ENCODE peak calls at places on chromosomes 4 and X, in eight cellular contexts. One of them, this sample, is unnamed.

GRCh38 chrX:84187501-84188319 is at the start of gene RPS6KA6:
- DNase-seq in MG63: peak; percentile 3
- DNase-seq in activated CD4-positive, alpha-beta T cell treated with anti-CD3 and anti-CD28 coated beads, Interleukin-2, amount 50 U/mL, for 48 hours: peak; percentile 1
- DNase-seq in frontal cortex: peak; percentile 35
- DNase-seq in endothelial cell of umbilical vein: peak; percentile 29
- DNase-seq in retina: peak; percentile 73
- DNase-seq in osteocyte: peak; percentile 84
- DNase-seq in stimulated activated CD8-positive, alpha-beta memory T cell treated with anti-CD3 and anti-CD28 coated beads, Interleukin-2, amount 100 ng/mL, for 1 hour: no peak
- DNase-seq in this sample: peak; percentile 49

GRCh38 chr4:8940792-8941491 is 69.3 kb upstream of the HMX1 start:
- DNase-seq in activated CD4-positive, alpha-beta T cell treated with anti-CD3 and anti-CD28 coated beads, Interleukin-2, amount 50 U/mL, for 48 hours: peak; percentile 16
- DNase-seq in endothelial cell of umbilical vein: no peak
- DNase-seq in frontal cortex: no peak
- DNase-seq in MG63: no peak
- DNase-seq in stimulated activated CD8-positive, alpha-beta memory T cell treated with anti-CD3 and anti-CD28 coated beads, Interleukin-2, amount 100 ng/mL, for 1 hour: no peak
- DNase-seq in retina: no peak
- DNase-seq in osteocyte: peak; percentile 71
- DNase-seq in this sample: no peak

GRCh38 chr4:65646136-65646535 is 24.2 kb downstream of the EPHA5 start:
- DNase-seq in MG63: no peak
- DNase-seq in osteocyte: no peak
- DNase-seq in stimulated activated CD8-positive, alpha-beta memory T cell treated with anti-CD3 and anti-CD28 coated beads, Interleukin-2, amount 100 ng/mL, for 1 hour: no peak
- DNase-seq in activated CD4-positive, alpha-beta T cell treated with anti-CD3 and anti-CD28 coated beads, Interleukin-2, amount 50 U/mL, for 48 hours: no peak
- DNase-seq in endothelial cell of umbilical vein: no peak
- DNase-seq in retina: no peak
- DNase-seq in frontal cortex: no peak
- DNase-seq in this sample: no peak

GRCh38 chr4:7041851-7042696 is 1.1 kb upstream of the TADA2B start:
- DNase-seq in retina: no peak
- DNase-seq in osteocyte: no peak
- DNase-seq in activated CD4-positive, alpha-beta T cell treated with anti-CD3 and anti-CD28 coated beads, Interleukin-2, amount 50 U/mL, for 48 hours: no peak
- DNase-seq in MG63: peak; percentile 44
- DNase-seq in endothelial cell of umbilical vein: no peak
- DNase-seq in frontal cortex: peak; percentile 49
- DNase-seq in stimulated activated CD8-positive, alpha-beta memory T cell treated with anti-CD3 and anti-CD28 coated beads, Interleukin-2, amount 100 ng/mL, for 1 hour: peak; percentile 8
- DNase-seq in this sample: no peak

GRCh38 chr4:56655209-56655626 is 25.9 kb downstream of the HOPX start:
- DNase-seq in endothelial cell of umbilical vein: no peak
- DNase-seq in retina: peak; percentile 74
- DNase-seq in activated CD4-positive, alpha-beta T cell treated with anti-CD3 and anti-CD28 coated beads, Interleukin-2, amount 50 U/mL, for 48 hours: peak; percentile 27
- DNase-seq in MG63: peak; percentile 41
- DNase-seq in osteocyte: no peak
- DNase-seq in stimulated activated CD8-positive, alpha-beta memory T cell treated with anti-CD3 and anti-CD28 coated beads, Interleukin-2, amount 100 ng/mL, for 1 hour: no peak
- DNase-seq in frontal cortex: peak; percentile 39
- DNase-seq in this sample: no peak

GRCh38 chr4:176792348-176793059 is at the start of gene VEGFC:
- DNase-seq in retina: peak; percentile 65
- DNase-seq in stimulated activated CD8-positive, alpha-beta memory T cell treated with anti-CD3 and anti-CD28 coated beads, Interleukin-2, amount 100 ng/mL, for 1 hour: no peak
- DNase-seq in frontal cortex: peak; percentile 71
- DNase-seq in osteocyte: peak; percentile 89
- DNase-seq in activated CD4-positive, alpha-beta T cell treated with anti-CD3 and anti-CD28 coated beads, Interleukin-2, amount 50 U/mL, for 48 hours: peak; percentile 13
- DNase-seq in endothelial cell of umbilical vein: peak; percentile 69
- DNase-seq in MG63: peak; percentile 93
- DNase-seq in this sample: peak; percentile 56

GRCh38 chrX:19225906-19226305 is 103.6 kb upstream of the ADGRG2 start:
- DNase-seq in frontal cortex: no peak
- DNase-seq in stimulated activated CD8-positive, alpha-beta memory T cell treated with anti-CD3 and anti-CD28 coated beads, Interleukin-2, amount 100 ng/mL, for 1 hour: no peak
- DNase-seq in MG63: no peak
- DNase-seq in osteocyte: no peak
- DNase-seq in endothelial cell of umbilical vein: no peak
- DNase-seq in activated CD4-positive, alpha-beta T cell treated with anti-CD3 and anti-CD28 coated beads, Interleukin-2, amount 50 U/mL, for 48 hours: no peak
- DNase-seq in retina: no peak
- DNase-seq in this sample: no peak

GRCh38 chr4:1713003-1713397 is 881 bp upstream of the SLBP start:
- DNase-seq in activated CD4-positive, alpha-beta T cell treated with anti-CD3 and anti-CD28 coated beads, Interleukin-2, amount 50 U/mL, for 48 hours: no peak
- DNase-seq in endothelial cell of umbilical vein: no peak
- DNase-seq in frontal cortex: no peak
- DNase-seq in osteocyte: no peak
- DNase-seq in MG63: no peak
- DNase-seq in retina: no peak
- DNase-seq in stimulated activated CD8-positive, alpha-beta memory T cell treated with anti-CD3 and anti-CD28 coated beads, Interleukin-2, amount 100 ng/mL, for 1 hour: no peak
- DNase-seq in this sample: no peak

GRCh38 chrX:48913605-48914366 is 2.3 kb upstream of the SLC35A2 start:
- DNase-seq in MG63: no peak
- DNase-seq in frontal cortex: no peak
- DNase-seq in osteocyte: no peak
- DNase-seq in retina: no peak
- DNase-seq in activated CD4-positive, alpha-beta T cell treated with anti-CD3 and anti-CD28 coated beads, Interleukin-2, amount 50 U/mL, for 48 hours: no peak
- DNase-seq in stimulated activated CD8-positive, alpha-beta memory T cell treated with anti-CD3 and anti-CD28 coated beads, Interleukin-2, amount 100 ng/mL, for 1 hour: no peak
- DNase-seq in endothelial cell of umbilical vein: no peak
- DNase-seq in this sample: no peak

GRCh38 chr4:93788712-93789111 is 39.8 kb upstream of the ATOH1 start:
- DNase-seq in endothelial cell of umbilical vein: peak; percentile 22
- DNase-seq in stimulated activated CD8-positive, alpha-beta memory T cell treated with anti-CD3 and anti-CD28 coated beads, Interleukin-2, amount 100 ng/mL, for 1 hour: no peak
- DNase-seq in activated CD4-positive, alpha-beta T cell treated with anti-CD3 and anti-CD28 coated beads, Interleukin-2, amount 50 U/mL, for 48 hours: no peak
- DNase-seq in osteocyte: no peak
- DNase-seq in retina: no peak
- DNase-seq in MG63: no peak
- DNase-seq in frontal cortex: no peak
- DNase-seq in this sample: no peak

GRCh38 chr4:186722856-186723206 is 825 bp downstream of the FAT1 start:
- DNase-seq in osteocyte: no peak
- DNase-seq in frontal cortex: no peak
- DNase-seq in MG63: no peak
- DNase-seq in retina: no peak
- DNase-seq in endothelial cell of umbilical vein: no peak
- DNase-seq in stimulated activated CD8-positive, alpha-beta memory T cell treated with anti-CD3 and anti-CD28 coated beads, Interleukin-2, amount 100 ng/mL, for 1 hour: no peak
- DNase-seq in activated CD4-positive, alpha-beta T cell treated with anti-CD3 and anti-CD28 coated beads, Interleukin-2, amount 50 U/mL, for 48 hours: no peak
- DNase-seq in this sample: no peak

GRCh38 chr4:51906167-51906647 is 63.3 kb downstream of the DCUN1D4 start:
- DNase-seq in activated CD4-positive, alpha-beta T cell treated with anti-CD3 and anti-CD28 coated beads, Interleukin-2, amount 50 U/mL, for 48 hours: no peak
- DNase-seq in MG63: no peak
- DNase-seq in osteocyte: no peak
- DNase-seq in retina: no peak
- DNase-seq in endothelial cell of umbilical vein: peak; percentile 87
- DNase-seq in stimulated activated CD8-positive, alpha-beta memory T cell treated with anti-CD3 and anti-CD28 coated beads, Interleukin-2, amount 100 ng/mL, for 1 hour: no peak
- DNase-seq in frontal cortex: no peak
- DNase-seq in this sample: no peak

GRCh38 chr4:151830168-151830567 is 69.4 kb upstream of the GATB start:
- DNase-seq in activated CD4-positive, alpha-beta T cell treated with anti-CD3 and anti-CD28 coated beads, Interleukin-2, amount 50 U/mL, for 48 hours: no peak
- DNase-seq in MG63: no peak
- DNase-seq in frontal cortex: no peak
- DNase-seq in osteocyte: no peak
- DNase-seq in retina: no peak
- DNase-seq in stimulated activated CD8-positive, alpha-beta memory T cell treated with anti-CD3 and anti-CD28 coated beads, Interleukin-2, amount 100 ng/mL, for 1 hour: no peak
- DNase-seq in endothelial cell of umbilical vein: no peak
- DNase-seq in this sample: no peak

GRCh38 chr4:8410641-8411271 is 29.8 kb downstream of the ACOX3 start:
- DNase-seq in frontal cortex: no peak
- DNase-seq in stimulated activated CD8-positive, alpha-beta memory T cell treated with anti-CD3 and anti-CD28 coated beads, Interleukin-2, amount 100 ng/mL, for 1 hour: no peak
- DNase-seq in osteocyte: no peak
- DNase-seq in activated CD4-positive, alpha-beta T cell treated with anti-CD3 and anti-CD28 coated beads, Interleukin-2, amount 50 U/mL, for 48 hours: no peak
- DNase-seq in retina: peak; percentile 84
- DNase-seq in MG63: peak; percentile 52
- DNase-seq in endothelial cell of umbilical vein: peak; percentile 94
- DNase-seq in this sample: peak; percentile 71

GRCh38 chr4:112938461-112939058 is 110.9 kb upstream of the ANK2 start:
- DNase-seq in activated CD4-positive, alpha-beta T cell treated with anti-CD3 and anti-CD28 coated beads, Interleukin-2, amount 50 U/mL, for 48 hours: no peak
- DNase-seq in MG63: no peak
- DNase-seq in stimulated activated CD8-positive, alpha-beta memory T cell treated with anti-CD3 and anti-CD28 coated beads, Interleukin-2, amount 100 ng/mL, for 1 hour: no peak
- DNase-seq in endothelial cell of umbilical vein: peak; percentile 40
- DNase-seq in frontal cortex: no peak
- DNase-seq in osteocyte: no peak
- DNase-seq in retina: no peak
- DNase-seq in this sample: peak; percentile 54